ENCODE peak calls at places on chromosomes 13 and 19, in four cellular contexts. E, H, F and W are unnamed samples.

GRCh38 chr13:98320561-98321105 is 143.6 kb upstream of the RNF113B start:
- DNase-seq in H (no peak), E (no peak), F (no peak), W (no peak)

GRCh38 chr13:112972867-112973576 is 4.0 kb downstream of the MCF2L start:
- DNase-seq in E (no peak), F (no peak), H (no peak), W (no peak)

GRCh38 chr19:38315657-38316476 is at the start of gene YIF1B:
- DNase-seq in E (peak; percentile 93), H (peak; percentile 83), F (peak; percentile 99), W (peak; percentile 100)

GRCh38 chr13:99996177-99996705 is 14.7 kb downstream of the ZIC2 start:
- DNase-seq in H (no peak), E (no peak), F (no peak), W (no peak)

GRCh38 chr13:99610702-99611289 is 109.5 kb downstream of the TM9SF2 start:
- DNase-seq in H (no peak), E (no peak), F (no peak), W (no peak)

GRCh38 chr19:9796113-9796773 is 22.6 kb downstream of the FBXL12 start:
- DNase-seq in E (peak; percentile 86), H (peak; percentile 66), F (peak; percentile 76), W (peak; percentile 89)

GRCh38 chr13:112723771-112724170 is 33.9 kb downstream of the ATP11A start:
- DNase-seq in F (no peak), E (no peak), H (no peak), W (no peak)

GRCh38 chr13:112931028-112931934 is 37.7 kb upstream of the MCF2L start:
- DNase-seq in H (no peak), E (peak; percentile 59), F (peak; percentile 71), W (peak; percentile 45)

GRCh38 chr19:39009001-39009400 is 23.3 kb downstream of the FBXO27 start:
- DNase-seq in E (no peak), H (no peak), F (no peak), W (no peak)

GRCh38 chr19:35816262-35816661 is 3.6 kb upstream of the PRODH2 start:
- DNase-seq in F (no peak), E (no peak), H (no peak), W (no peak)

GRCh38 chr13:47211106-47211505 is 314.3 kb upstream of the HTR2A start:
- DNase-seq in E (no peak), F (no peak), H (no peak), W (no peak)

GRCh38 chr19:4911314-4911713 is 2.0 kb downstream of the UHRF1 start:
- DNase-seq in E (no peak), F (no peak), H (no peak), W (no peak)

GRCh38 chr13:74570834-74571233 is 436.6 kb upstream of the KLF12 start:
- DNase-seq in E (no peak), H (no peak), F (no peak), W (no peak)

GRCh38 chr13:42384265-42384664 is 112.3 kb downstream of the AKAP11 start:
- DNase-seq in H (no peak), E (no peak), F (no peak), W (no peak)

GRCh38 chr19:43425567-43426392 is 11.1 kb downstream of the TEX101 start:
- DNase-seq in F (no peak), E (no peak), H (no peak), W (no peak)

GRCh38 chr13:94784066-94784465 is 71.7 kb upstream of the SOX21 start:
- DNase-seq in E (no peak), H (no peak), F (no peak), W (no peak)

GRCh38 chr19:55319786-55320185 is 5.4 kb downstream of the TMEM150B start:
- DNase-seq in H (no peak), E (no peak), F (peak; percentile 83), W (no peak)

GRCh38 chr13:113832204-113832603 is 31.7 kb downstream of the GAS6 start:
- DNase-seq in H (no peak), F (no peak), E (no peak), W (peak; percentile 16)

GRCh38 chr19:38564981-38565685 is 52.6 kb downstream of the MAP4K1 start:
- DNase-seq in H (no peak), E (no peak), F (peak; percentile 78), W (peak; percentile 55)

GRCh38 chr19:12112701-12113100 is 27.4 kb downstream of the ZNF20 start:
- DNase-seq in F (no peak), H (no peak), E (peak; percentile 61), W (no peak)

GRCh38 chr13:74132768-74133656 is 1.2 kb downstream of the KLF12 start:
- DNase-seq in F (peak; percentile 48), E (no peak), H (no peak), W (peak; percentile 2)

GRCh38 chr13:107669356-107669755 is 546.0 kb downstream of the LIG4 start:
- DNase-seq in F (no peak), H (no peak), E (no peak), W (no peak)

GRCh38 chr13:42215578-42216421 is 56.2 kb upstream of the AKAP11 start:
- DNase-seq in E (peak; percentile 10), F (peak; percentile 9), H (peak; percentile 4), W (peak; percentile 40)

GRCh38 chr19:15455996-15456395 is 6.2 kb upstream of the WIZ start:
- DNase-seq in F (no peak), H (no peak), E (no peak), W (no peak)

GRCh38 chr13:46667687-46668281 is 114.8 kb downstream of the LRCH1 start:
- DNase-seq in F (no peak), H (no peak), E (no peak), W (no peak)

GRCh38 chr19:52527954-52528326 is 472 bp downstream of the ZNF808 start:
- DNase-seq in F (peak; percentile 45), H (no peak), E (no peak), W (no peak)

GRCh38 chr13:66074018-66074615 is 1156.0 kb downstream of the PCDH9 start:
- DNase-seq in F (no peak), E (no peak), H (no peak), W (no peak)

GRCh38 chr13:39682310-39682709 is 26.8 kb downstream of the COG6 start:
- DNase-seq in F (no peak), H (no peak), E (no peak), W (no peak)

GRCh38 chr13:39685652-39686051 is 30.2 kb downstream of the COG6 start:
- DNase-seq in H (no peak), E (no peak), F (no peak), W (no peak)

GRCh38 chr13:39688278-39688677 is 32.8 kb downstream of the COG6 start:
- DNase-seq in E (no peak), F (no peak), H (no peak), W (no peak)

GRCh38 chr13:39682788-39683187 is 27.3 kb downstream of the COG6 start:
- DNase-seq in F (no peak), H (peak; percentile 11), E (no peak), W (no peak)

DNA sequence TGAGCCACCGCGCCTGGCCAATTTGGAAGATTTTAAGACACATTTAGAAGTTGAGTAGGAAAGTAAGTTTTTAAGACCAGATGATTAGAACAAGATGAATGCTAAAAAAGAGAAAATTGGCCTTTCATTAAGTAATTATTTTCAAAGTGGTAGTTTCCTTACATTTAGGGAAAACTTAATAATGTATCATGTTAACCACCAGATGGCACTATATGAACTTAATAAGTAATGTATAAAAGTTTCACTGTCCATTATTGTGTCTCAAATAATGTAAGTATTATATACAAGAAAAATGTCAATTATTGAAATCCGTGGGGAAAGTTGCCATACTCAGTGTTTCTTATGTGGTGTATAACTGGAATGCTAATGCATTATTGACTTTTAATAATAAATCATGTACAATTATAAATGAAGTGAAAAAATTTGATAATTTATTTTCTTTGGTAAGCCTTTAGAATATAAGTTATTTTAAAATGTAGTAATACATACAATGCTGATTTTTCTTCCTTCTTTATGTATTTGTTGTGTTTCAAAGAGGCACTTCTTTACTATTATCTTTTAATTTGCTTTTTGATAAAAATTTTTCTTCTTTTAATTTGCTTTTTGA is 29.2 kb downstream of the COG6 start:
- DNase-seq in E (peak; percentile 31), F (peak; percentile 23), H (no peak), W (peak; percentile 28)
- TF ChIP-seq PBX3 in E (no peak), F (no peak), H (no peak), W (no peak)

GRCh38 chr19:18980432-18981020 is 39.5 kb upstream of the HOMER3 start:
- DNase-seq in F (no peak), H (no peak), E (no peak), W (no peak)
- TF ChIP-seq PBX3 in F (no peak), H (no peak), E (no peak), W (no peak)

GRCh38 chr19:1168877-1169791 is 4.9 kb downstream of the SBNO2 start:
- DNase-seq in E (peak; percentile 50), H (no peak), F (no peak), W (no peak)

GRCh38 chr19:1172353-1173159 is 1.5 kb downstream of the SBNO2 start:
- DNase-seq in E (no peak), H (no peak), F (peak; percentile 64), W (peak; percentile 54)

GRCh38 chr19:1171755-1172352 is 2.2 kb downstream of the SBNO2 start:
- DNase-seq in E (no peak), F (no peak), H (no peak), W (no peak)

GRCh38 chr19:1169921-1170885 is 3.9 kb downstream of the SBNO2 start:
- DNase-seq in F (peak; percentile 87), H (no peak), E (no peak), W (no peak)

DNA sequence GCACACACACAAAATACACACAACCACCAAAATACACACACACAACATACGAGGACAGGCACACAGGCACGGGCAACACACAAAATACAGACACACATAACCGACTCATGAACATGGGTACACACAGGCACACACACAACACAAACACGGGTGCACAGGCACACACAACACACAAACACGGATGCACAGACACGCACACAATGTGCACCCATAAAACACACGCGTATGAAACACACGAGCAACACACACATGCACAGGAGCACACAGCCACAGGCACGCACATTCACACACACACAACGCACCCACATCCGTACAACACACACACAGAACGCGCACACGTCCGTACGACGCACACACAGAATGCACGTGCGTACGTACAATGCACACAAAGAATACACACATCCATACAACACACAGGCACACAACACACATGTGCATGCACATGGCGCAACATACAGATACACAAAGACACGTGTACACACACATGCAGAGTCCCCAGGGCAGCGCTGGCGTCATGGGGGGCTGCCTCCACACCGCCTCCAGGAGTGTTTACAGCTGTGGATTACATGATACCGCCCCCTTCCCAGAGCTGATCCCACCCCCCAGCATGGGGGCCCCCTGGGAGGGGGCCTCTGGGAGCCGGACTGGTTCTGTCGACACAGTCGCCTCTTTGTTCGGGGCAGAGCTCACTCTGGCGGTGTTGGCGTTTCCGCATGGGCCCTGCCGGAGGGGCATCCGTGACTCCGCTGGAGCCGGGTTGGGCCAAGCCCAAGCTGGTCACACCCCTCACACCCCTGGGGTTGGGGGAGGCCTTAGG is 2.9 kb downstream of the SBNO2 start:
- DNase-seq in F (no peak), E (peak; percentile 75), H (no peak), W (no peak)
- TF ChIP-seq PBX3 in F (no peak), E (no peak), H (peak; percentile 7), W (no peak)

DNA sequence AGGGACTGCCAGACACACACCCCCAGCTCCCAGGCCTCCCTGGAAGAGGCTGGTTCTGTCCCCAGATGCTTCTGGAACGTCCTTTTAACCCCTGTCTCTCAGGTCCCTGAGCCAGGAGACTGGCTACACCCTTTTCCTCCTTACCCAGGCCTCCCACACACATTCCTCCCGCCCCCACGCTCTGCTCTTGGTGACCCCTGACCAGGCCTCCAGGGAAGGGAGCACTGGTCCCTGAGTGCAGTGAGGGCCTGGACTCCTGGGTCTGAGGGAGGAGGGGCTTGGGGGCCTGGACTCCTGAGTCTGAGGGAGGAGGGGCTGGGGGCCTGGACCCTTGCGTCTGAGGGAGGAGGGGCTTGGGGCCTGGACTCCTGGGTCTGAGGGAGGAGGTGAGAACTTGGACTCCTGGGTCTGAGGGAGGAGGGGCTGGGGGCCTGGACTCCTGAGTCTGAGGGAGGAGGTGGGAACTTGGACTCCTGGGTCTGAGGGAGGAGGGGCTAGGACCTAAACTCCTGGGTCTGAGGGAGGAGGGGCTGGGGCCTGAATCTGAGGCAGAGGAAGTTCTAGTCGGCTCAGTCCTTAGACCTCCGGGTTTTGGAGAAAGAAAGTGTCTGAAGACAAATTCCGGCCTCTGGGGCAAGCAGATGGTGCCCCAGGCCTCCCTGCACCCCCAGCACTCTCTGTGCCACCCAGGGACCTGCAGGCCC is 530 bp downstream of the KLK6 start:
- DNase-seq in H (no peak), F (no peak), E (no peak), W (no peak)
- TF ChIP-seq PBX3 in H (no peak), F (no peak), E (no peak), W (no peak)